ENCODE peak calls at places on chromosomes 7 and 10, in seven cellular contexts. One of them, this sample, is unnamed.

GRCh38 chr7:130667593-130668257 is 823 bp downstream of the COPG2 start:
- DNase-seq in activated T-cell treated with anti-CD3 and anti-CD28 coated beads, Interleukin-2, amount 50 U/mL, for 4 hours: no peak
- DNase-seq in ACHN: peak
- DNase-seq in M059J: peak
- DNase-seq in pancreas: no peak
- DNase-seq in T-helper 9 cell: no peak
- DNase-seq in astrocyte of the spinal cord: peak
- DNase-seq in this sample: no peak

GRCh38 chr7:90708841-90709317 is 112.8 kb downstream of the CDK14 start:
- DNase-seq in activated T-cell treated with anti-CD3 and anti-CD28 coated beads, Interleukin-2, amount 50 U/mL, for 4 hours: no peak
- DNase-seq in ACHN: peak
- DNase-seq in T-helper 9 cell: no peak
- DNase-seq in astrocyte of the spinal cord: no peak
- DNase-seq in pancreas: no peak
- DNase-seq in M059J: peak
- DNase-seq in this sample: no peak

GRCh38 chr10:17056781-17057191 is 72.8 kb downstream of the CUBN start:
- DNase-seq in pancreas: no peak
- DNase-seq in M059J: peak
- DNase-seq in activated T-cell treated with anti-CD3 and anti-CD28 coated beads, Interleukin-2, amount 50 U/mL, for 4 hours: no peak
- DNase-seq in ACHN: no peak
- DNase-seq in T-helper 9 cell: no peak
- DNase-seq in astrocyte of the spinal cord: peak
- DNase-seq in this sample: no peak

GRCh38 chr7:35544028-35544742 is 150.8 kb downstream of the HERPUD2 start:
- DNase-seq in T-helper 9 cell: no peak
- DNase-seq in astrocyte of the spinal cord: no peak
- DNase-seq in activated T-cell treated with anti-CD3 and anti-CD28 coated beads, Interleukin-2, amount 50 U/mL, for 4 hours: no peak
- DNase-seq in M059J: no peak
- DNase-seq in pancreas: no peak
- DNase-seq in ACHN: no peak
- DNase-seq in this sample: no peak

GRCh38 chr10:132388901-132389630 is 7.9 kb upstream of the PWWP2B start:
- DNase-seq in M059J: no peak
- DNase-seq in T-helper 9 cell: no peak
- DNase-seq in pancreas: peak
- DNase-seq in ACHN: peak
- DNase-seq in activated T-cell treated with anti-CD3 and anti-CD28 coated beads, Interleukin-2, amount 50 U/mL, for 4 hours: no peak
- DNase-seq in astrocyte of the spinal cord: no peak
- DNase-seq in this sample: peak

GRCh38 chr10:71351628-71352319 is 32.7 kb downstream of the SLC29A3 start:
- DNase-seq in T-helper 9 cell: no peak
- DNase-seq in pancreas: no peak
- DNase-seq in astrocyte of the spinal cord: no peak
- DNase-seq in activated T-cell treated with anti-CD3 and anti-CD28 coated beads, Interleukin-2, amount 50 U/mL, for 4 hours: no peak
- DNase-seq in ACHN: no peak
- DNase-seq in M059J: no peak
- DNase-seq in this sample: no peak

GRCh38 chr7:104552102-104552501 is 223.7 kb downstream of the LHFPL3 start:
- DNase-seq in T-helper 9 cell: no peak
- DNase-seq in astrocyte of the spinal cord: peak
- DNase-seq in ACHN: peak
- DNase-seq in activated T-cell treated with anti-CD3 and anti-CD28 coated beads, Interleukin-2, amount 50 U/mL, for 4 hours: no peak
- DNase-seq in pancreas: peak
- DNase-seq in M059J: peak
- DNase-seq in this sample: peak

GRCh38 chr10:71243756-71244637 is 31.6 kb downstream of the UNC5B start:
- DNase-seq in M059J: no peak
- DNase-seq in astrocyte of the spinal cord: no peak
- DNase-seq in pancreas: peak
- DNase-seq in ACHN: no peak
- DNase-seq in T-helper 9 cell: no peak
- DNase-seq in activated T-cell treated with anti-CD3 and anti-CD28 coated beads, Interleukin-2, amount 50 U/mL, for 4 hours: no peak
- DNase-seq in this sample: no peak

GRCh38 chr7:117323877-117324699 is 1.2 kb upstream of the WNT2 start:
- DNase-seq in activated T-cell treated with anti-CD3 and anti-CD28 coated beads, Interleukin-2, amount 50 U/mL, for 4 hours: no peak
- DNase-seq in M059J: peak
- DNase-seq in T-helper 9 cell: no peak
- DNase-seq in pancreas: peak
- DNase-seq in astrocyte of the spinal cord: peak
- DNase-seq in ACHN: peak
- DNase-seq in this sample: peak

GRCh38 chr7:68246189-68246633 is 1249.6 kb downstream of the TYW1 start:
- DNase-seq in M059J: peak
- DNase-seq in T-helper 9 cell: no peak
- DNase-seq in ACHN: no peak
- DNase-seq in activated T-cell treated with anti-CD3 and anti-CD28 coated beads, Interleukin-2, amount 50 U/mL, for 4 hours: no peak
- DNase-seq in pancreas: no peak
- DNase-seq in astrocyte of the spinal cord: no peak
- DNase-seq in this sample: no peak

GRCh38 chr10:79286318-79286951 is 60.8 kb upstream of the PPIF start:
- DNase-seq in M059J: no peak
- DNase-seq in pancreas: no peak
- DNase-seq in astrocyte of the spinal cord: peak
- DNase-seq in ACHN: no peak
- DNase-seq in T-helper 9 cell: peak
- DNase-seq in activated T-cell treated with anti-CD3 and anti-CD28 coated beads, Interleukin-2, amount 50 U/mL, for 4 hours: peak
- DNase-seq in this sample: peak

GRCh38 chr7:954330-955238 is at the start of gene ADAP1:
- DNase-seq in M059J: no peak
- DNase-seq in T-helper 9 cell: peak
- DNase-seq in ACHN: peak
- DNase-seq in astrocyte of the spinal cord: no peak
- DNase-seq in pancreas: peak
- DNase-seq in activated T-cell treated with anti-CD3 and anti-CD28 coated beads, Interleukin-2, amount 50 U/mL, for 4 hours: peak
- DNase-seq in this sample: peak

GRCh38 chr10:51716981-51717380 is 17.6 kb upstream of the CSTF2T start:
- DNase-seq in pancreas: no peak
- DNase-seq in T-helper 9 cell: no peak
- DNase-seq in ACHN: no peak
- DNase-seq in M059J: no peak
- DNase-seq in activated T-cell treated with anti-CD3 and anti-CD28 coated beads, Interleukin-2, amount 50 U/mL, for 4 hours: no peak
- DNase-seq in astrocyte of the spinal cord: no peak
- DNase-seq in this sample: no peak

GRCh38 chr10:59561397-59562121 is 148.1 kb downstream of the SLC16A9 start:
- DNase-seq in activated T-cell treated with anti-CD3 and anti-CD28 coated beads, Interleukin-2, amount 50 U/mL, for 4 hours: no peak
- DNase-seq in T-helper 9 cell: no peak
- DNase-seq in M059J: no peak
- DNase-seq in astrocyte of the spinal cord: peak
- DNase-seq in pancreas: no peak
- DNase-seq in ACHN: no peak
- DNase-seq in this sample: no peak

GRCh38 chr7:22403344-22403743 is 46.4 kb upstream of the RAPGEF5 start:
- DNase-seq in M059J: no peak
- DNase-seq in ACHN: no peak
- DNase-seq in astrocyte of the spinal cord: no peak
- DNase-seq in pancreas: no peak
- DNase-seq in activated T-cell treated with anti-CD3 and anti-CD28 coated beads, Interleukin-2, amount 50 U/mL, for 4 hours: no peak
- DNase-seq in T-helper 9 cell: no peak
- DNase-seq in this sample: no peak

GRCh38 chr7:53744361-53744760 is 708.9 kb downstream of the POM121L12 start:
- DNase-seq in astrocyte of the spinal cord: no peak
- DNase-seq in activated T-cell treated with anti-CD3 and anti-CD28 coated beads, Interleukin-2, amount 50 U/mL, for 4 hours: no peak
- DNase-seq in T-helper 9 cell: no peak
- DNase-seq in ACHN: no peak
- DNase-seq in pancreas: no peak
- DNase-seq in M059J: no peak
- DNase-seq in this sample: no peak

GRCh38 chr10:133160813-133161471 is 923 bp downstream of the KNDC1 start:
- DNase-seq in M059J: no peak
- DNase-seq in activated T-cell treated with anti-CD3 and anti-CD28 coated beads, Interleukin-2, amount 50 U/mL, for 4 hours: no peak
- DNase-seq in pancreas: no peak
- DNase-seq in astrocyte of the spinal cord: no peak
- DNase-seq in ACHN: no peak
- DNase-seq in T-helper 9 cell: no peak
- DNase-seq in this sample: no peak

GRCh38 chr7:68977709-68978108 is 620.6 kb upstream of the AUTS2 start:
- DNase-seq in activated T-cell treated with anti-CD3 and anti-CD28 coated beads, Interleukin-2, amount 50 U/mL, for 4 hours: no peak
- DNase-seq in M059J: no peak
- DNase-seq in T-helper 9 cell: no peak
- DNase-seq in astrocyte of the spinal cord: no peak
- DNase-seq in ACHN: no peak
- DNase-seq in pancreas: no peak
- DNase-seq in this sample: no peak

GRCh38 chr7:128373588-128373987 is 12.1 kb upstream of the PRRT4 start:
- DNase-seq in pancreas: no peak
- DNase-seq in M059J: no peak
- DNase-seq in ACHN: no peak
- DNase-seq in T-helper 9 cell: no peak
- DNase-seq in astrocyte of the spinal cord: no peak
- DNase-seq in activated T-cell treated with anti-CD3 and anti-CD28 coated beads, Interleukin-2, amount 50 U/mL, for 4 hours: no peak
- DNase-seq in this sample: no peak

GRCh38 chr7:74212661-74213060 is 2.9 kb downstream of the LAT2 start:
- DNase-seq in activated T-cell treated with anti-CD3 and anti-CD28 coated beads, Interleukin-2, amount 50 U/mL, for 4 hours: no peak
- DNase-seq in pancreas: peak
- DNase-seq in M059J: no peak
- DNase-seq in astrocyte of the spinal cord: no peak
- DNase-seq in T-helper 9 cell: no peak
- DNase-seq in ACHN: no peak
- DNase-seq in this sample: no peak

GRCh38 chr10:4280481-4281206 is 495.6 kb upstream of the KLF6 start:
- DNase-seq in pancreas: no peak
- DNase-seq in M059J: peak
- DNase-seq in T-helper 9 cell: no peak
- DNase-seq in activated T-cell treated with anti-CD3 and anti-CD28 coated beads, Interleukin-2, amount 50 U/mL, for 4 hours: no peak
- DNase-seq in ACHN: no peak
- DNase-seq in astrocyte of the spinal cord: peak
- DNase-seq in this sample: no peak

GRCh38 chr7:47304727-47305719 is 276.9 kb downstream of the TNS3 start:
- DNase-seq in pancreas: no peak
- DNase-seq in M059J: no peak
- DNase-seq in T-helper 9 cell: no peak
- DNase-seq in ACHN: no peak
- DNase-seq in activated T-cell treated with anti-CD3 and anti-CD28 coated beads, Interleukin-2, amount 50 U/mL, for 4 hours: no peak
- DNase-seq in astrocyte of the spinal cord: no peak
- DNase-seq in this sample: no peak

GRCh38 chr7:22296916-22297315 is 60.0 kb downstream of the RAPGEF5 start:
- DNase-seq in astrocyte of the spinal cord: peak
- DNase-seq in M059J: no peak
- DNase-seq in pancreas: no peak
- DNase-seq in T-helper 9 cell: no peak
- DNase-seq in ACHN: peak
- DNase-seq in activated T-cell treated with anti-CD3 and anti-CD28 coated beads, Interleukin-2, amount 50 U/mL, for 4 hours: no peak
- DNase-seq in this sample: no peak

GRCh38 chr7:67913604-67914003 is 917.0 kb downstream of the TYW1 start:
- DNase-seq in ACHN: peak
- DNase-seq in activated T-cell treated with anti-CD3 and anti-CD28 coated beads, Interleukin-2, amount 50 U/mL, for 4 hours: no peak
- DNase-seq in T-helper 9 cell: no peak
- DNase-seq in M059J: peak
- DNase-seq in pancreas: no peak
- DNase-seq in astrocyte of the spinal cord: no peak
- DNase-seq in this sample: no peak

GRCh38 chr10:108439397-108439796 is 1274.9 kb upstream of the SORCS1 start:
- DNase-seq in pancreas: no peak
- DNase-seq in astrocyte of the spinal cord: no peak
- DNase-seq in T-helper 9 cell: no peak
- DNase-seq in ACHN: no peak
- DNase-seq in activated T-cell treated with anti-CD3 and anti-CD28 coated beads, Interleukin-2, amount 50 U/mL, for 4 hours: no peak
- DNase-seq in M059J: no peak
- DNase-seq in this sample: no peak

GRCh38 chr10:124155781-124156401 is 62.5 kb upstream of the CHST15 start:
- DNase-seq in activated T-cell treated with anti-CD3 and anti-CD28 coated beads, Interleukin-2, amount 50 U/mL, for 4 hours: no peak
- DNase-seq in astrocyte of the spinal cord: peak
- DNase-seq in T-helper 9 cell: no peak
- DNase-seq in pancreas: no peak
- DNase-seq in M059J: peak
- DNase-seq in ACHN: peak
- DNase-seq in this sample: peak

GRCh38 chr10:96666738-96667137 is 53.6 kb downstream of the PIK3AP1 start:
- DNase-seq in astrocyte of the spinal cord: no peak
- DNase-seq in pancreas: no peak
- DNase-seq in T-helper 9 cell: no peak
- DNase-seq in M059J: no peak
- DNase-seq in ACHN: no peak
- DNase-seq in activated T-cell treated with anti-CD3 and anti-CD28 coated beads, Interleukin-2, amount 50 U/mL, for 4 hours: no peak
- DNase-seq in this sample: no peak

GRCh38 chr10:74293686-74294365 is 142.8 kb downstream of the ADK start:
- DNase-seq in activated T-cell treated with anti-CD3 and anti-CD28 coated beads, Interleukin-2, amount 50 U/mL, for 4 hours: no peak
- DNase-seq in pancreas: no peak
- DNase-seq in M059J: peak
- DNase-seq in ACHN: no peak
- DNase-seq in T-helper 9 cell: no peak
- DNase-seq in astrocyte of the spinal cord: peak
- DNase-seq in this sample: no peak

GRCh38 chr7:101792051-101792651 is 25.3 kb upstream of the CUX1 start:
- DNase-seq in pancreas: no peak
- DNase-seq in astrocyte of the spinal cord: no peak
- DNase-seq in ACHN: peak
- DNase-seq in T-helper 9 cell: no peak
- DNase-seq in M059J: peak
- DNase-seq in activated T-cell treated with anti-CD3 and anti-CD28 coated beads, Interleukin-2, amount 50 U/mL, for 4 hours: no peak
- DNase-seq in this sample: peak

GRCh38 chr7:111744501-111745155 is 182.3 kb upstream of the IMMP2L start:
- DNase-seq in astrocyte of the spinal cord: peak
- DNase-seq in activated T-cell treated with anti-CD3 and anti-CD28 coated beads, Interleukin-2, amount 50 U/mL, for 4 hours: no peak
- DNase-seq in pancreas: no peak
- DNase-seq in M059J: peak
- DNase-seq in T-helper 9 cell: no peak
- DNase-seq in ACHN: no peak
- DNase-seq in this sample: no peak

GRCh38 chr10:7460006-7460405 is 49.2 kb upstream of the SFMBT2 start:
- DNase-seq in ACHN: no peak
- DNase-seq in T-helper 9 cell: no peak
- DNase-seq in activated T-cell treated with anti-CD3 and anti-CD28 coated beads, Interleukin-2, amount 50 U/mL, for 4 hours: no peak
- DNase-seq in M059J: no peak
- DNase-seq in astrocyte of the spinal cord: no peak
- DNase-seq in pancreas: no peak
- DNase-seq in this sample: no peak

GRCh38 chr10:34667177-34667576 is 147.9 kb downstream of the PARD3 start:
- DNase-seq in M059J: no peak
- DNase-seq in ACHN: no peak
- DNase-seq in activated T-cell treated with anti-CD3 and anti-CD28 coated beads, Interleukin-2, amount 50 U/mL, for 4 hours: no peak
- DNase-seq in pancreas: no peak
- DNase-seq in astrocyte of the spinal cord: no peak
- DNase-seq in T-helper 9 cell: no peak
- DNase-seq in this sample: no peak

GRCh38 chr7:2701832-2702593 is 14.0 kb downstream of the AMZ1 start:
- DNase-seq in astrocyte of the spinal cord: no peak
- DNase-seq in M059J: peak
- DNase-seq in ACHN: no peak
- DNase-seq in pancreas: no peak
- DNase-seq in T-helper 9 cell: no peak
- DNase-seq in activated T-cell treated with anti-CD3 and anti-CD28 coated beads, Interleukin-2, amount 50 U/mL, for 4 hours: no peak
- DNase-seq in this sample: no peak

GRCh38 chr10:128419466-128420019 is 293.3 kb upstream of the MKI67 start:
- DNase-seq in pancreas: no peak
- DNase-seq in astrocyte of the spinal cord: no peak
- DNase-seq in activated T-cell treated with anti-CD3 and anti-CD28 coated beads, Interleukin-2, amount 50 U/mL, for 4 hours: no peak
- DNase-seq in T-helper 9 cell: no peak
- DNase-seq in ACHN: peak
- DNase-seq in M059J: no peak
- DNase-seq in this sample: no peak

GRCh38 chr10:101840741-101841453 is 2.7 kb downstream of the KCNIP2 start:
- DNase-seq in ACHN: peak
- DNase-seq in astrocyte of the spinal cord: peak
- DNase-seq in activated T-cell treated with anti-CD3 and anti-CD28 coated beads, Interleukin-2, amount 50 U/mL, for 4 hours: peak
- DNase-seq in M059J: peak
- DNase-seq in T-helper 9 cell: peak
- DNase-seq in pancreas: peak
- DNase-seq in this sample: peak

GRCh38 chr7:7851381-7851780 is 117.2 kb upstream of the GLCCI1 start:
- DNase-seq in ACHN: no peak
- DNase-seq in T-helper 9 cell: no peak
- DNase-seq in pancreas: no peak
- DNase-seq in M059J: peak
- DNase-seq in astrocyte of the spinal cord: peak
- DNase-seq in activated T-cell treated with anti-CD3 and anti-CD28 coated beads, Interleukin-2, amount 50 U/mL, for 4 hours: no peak
- DNase-seq in this sample: no peak

GRCh38 chr10:132394201-132394811 is 2.7 kb upstream of the PWWP2B start:
- DNase-seq in M059J: no peak
- DNase-seq in pancreas: peak
- DNase-seq in T-helper 9 cell: no peak
- DNase-seq in activated T-cell treated with anti-CD3 and anti-CD28 coated beads, Interleukin-2, amount 50 U/mL, for 4 hours: no peak
- DNase-seq in ACHN: no peak
- DNase-seq in astrocyte of the spinal cord: no peak
- DNase-seq in this sample: peak

GRCh38 chr10:100033766-100034418 is 24.1 kb upstream of the DNMBP start:
- DNase-seq in astrocyte of the spinal cord: no peak
- DNase-seq in T-helper 9 cell: no peak
- DNase-seq in ACHN: no peak
- DNase-seq in M059J: no peak
- DNase-seq in pancreas: no peak
- DNase-seq in activated T-cell treated with anti-CD3 and anti-CD28 coated beads, Interleukin-2, amount 50 U/mL, for 4 hours: no peak
- DNase-seq in this sample: no peak